ENCODE peak calls at places on chromosomes 1 and 21, in nine cellular contexts. P is Panc1, A is sigmoid colon, H is stomach, K is HL-60, Q is GM23338, T is breast epithelium, E is prostate gland, I is endothelial cell of umbilical vein. J is an unnamed sample.

GRCh38 chr1:178961868-178962267 is 63.8 kb upstream of the FAM20B start:
- DNase-seq in H (no peak), E (no peak), Q (no peak), K (no peak), A (no peak), P (no peak), T (no peak), I (no peak), J (no peak)

GRCh38 chr21:36538761-36539160 is 58.8 kb upstream of the CLDN14 start:
- DNase-seq in I (no peak), P (no peak), H (no peak), T (no peak), A (no peak), Q (no peak), E (no peak), K (no peak), J (no peak)

GRCh38 chr1:62687421-62687902 is 724 bp downstream of the DOCK7 start:
- DNase-seq in H (peak), Q (no peak), K (peak), A (peak), P (no peak), E (peak), T (no peak), I (peak), J (no peak)

GRCh38 chr1:29084196-29084521 is 39.5 kb downstream of the TMEM200B start:
- DNase-seq in Q (no peak), A (no peak), I (no peak), T (no peak), E (no peak), H (no peak), P (no peak), K (no peak), J (no peak)

GRCh38 chr1:17844146-17844826 is 89.2 kb downstream of the ACTL8 start:
- DNase-seq in H (no peak), T (no peak), Q (no peak), I (no peak), A (no peak), P (no peak), E (no peak), K (no peak), J (no peak)

GRCh38 chr1:202701200-202701599 is 9.1 kb downstream of the SYT2 start:
- DNase-seq in Q (no peak), A (no peak), P (no peak), T (no peak), K (no peak), H (no peak), E (no peak), I (no peak), J (no peak)

GRCh38 chr1:246454655-246455054 is 52.4 kb downstream of the SMYD3 start:
- DNase-seq in E (no peak), P (no peak), A (no peak), H (no peak), K (no peak), Q (no peak), I (peak), T (no peak), J (no peak)

GRCh38 chr1:243459059-243459458 is 203.2 kb downstream of the SDCCAG8 start:
- DNase-seq in Q (no peak), I (peak), P (no peak), K (peak), H (no peak), T (no peak), A (no peak), E (no peak), J (no peak)

GRCh38 chr21:34065015-34065414 is 8.4 kb upstream of the MRPS6 start:
- DNase-seq in H (no peak), T (no peak), A (no peak), E (no peak), P (no peak), K (no peak), I (no peak), Q (no peak), J (no peak)

GRCh38 chr1:182297312-182297711 is 94.3 kb downstream of the GLUL start:
- DNase-seq in A (no peak), Q (no peak), I (no peak), E (no peak), K (no peak), H (no peak), P (no peak), T (no peak), J (no peak)

GRCh38 chr1:110421159-110421777 is 13.8 kb upstream of the LAMTOR5 start:
- DNase-seq in P (no peak), A (no peak), Q (no peak), E (no peak), K (peak), T (no peak), H (no peak), I (no peak), J (no peak)

GRCh38 chr1:981491-981954 is 370 bp downstream of the PERM1 start:
- DNase-seq in H (no peak), A (no peak), T (no peak), I (no peak), P (no peak), K (no peak), Q (no peak), E (no peak), J (peak)

GRCh38 chr1:204266504-204267034 is 52.8 kb upstream of the GOLT1A start:
- DNase-seq in H (peak), I (no peak), P (no peak), A (no peak), T (no peak), Q (no peak), K (no peak), E (no peak), J (peak)

GRCh38 chr1:150973258-150973825 is 1.3 kb downstream of the CERS2 start:
- DNase-seq in H (peak), Q (no peak), K (no peak), P (no peak), I (no peak), A (no peak), E (no peak), T (no peak), J (peak)

GRCh38 chr1:54051936-54052469 is 1.0 kb downstream of the TMEM59 start:
- DNase-seq in H (no peak), T (no peak), Q (peak), P (no peak), K (no peak), E (no peak), A (no peak), I (peak), J (no peak)

GRCh38 chr1:11858968-11859871 is 475 bp upstream of the NPPB start:
- DNase-seq in T (no peak), P (no peak), H (peak), E (no peak), K (peak), A (no peak), I (peak), Q (peak), J (peak)

GRCh38 chr1:153431427-153431826 is 15.1 kb downstream of the S100A7A start:
- DNase-seq in Q (no peak), A (no peak), H (no peak), P (no peak), K (no peak), E (no peak), I (no peak), T (no peak), J (no peak)

GRCh38 chr21:35358008-35358407 is 308.9 kb upstream of the RUNX1 start:
- DNase-seq in I (no peak), K (no peak), H (no peak), A (no peak), Q (no peak), T (no peak), E (no peak), P (no peak), J (no peak)

GRCh38 chr21:29334717-29335428 is 36.2 kb downstream of the BACH1 start:
- DNase-seq in P (no peak), A (no peak), I (no peak), E (no peak), H (no peak), K (peak), Q (no peak), T (no peak), J (no peak)

GRCh38 chr1:11650331-11650991 is 3.8 kb downstream of the FBXO2 start:
- DNase-seq in Q (peak), T (no peak), E (peak), H (peak), P (no peak), K (peak), A (peak), I (peak), J (peak)

GRCh38 chr1:29633784-29634183 is 397.5 kb downstream of the PTPRU start:
- DNase-seq in P (no peak), H (no peak), K (no peak), T (no peak), Q (no peak), I (no peak), E (no peak), A (no peak), J (no peak)

GRCh38 chr1:228318823-228319241 is 87.8 kb downstream of the TRIM11 start:
- DNase-seq in P (no peak), E (no peak), A (no peak), H (peak), I (no peak), T (no peak), Q (no peak), K (no peak), J (peak)

GRCh38 chr1:165852896-165853295 is 25.5 kb downstream of the UCK2 start:
- DNase-seq in Q (no peak), E (no peak), K (no peak), I (no peak), H (no peak), A (no peak), P (no peak), T (no peak), J (no peak)

GRCh38 chr1:147892731-147893214 is 9.8 kb upstream of the GJA8 start:
- DNase-seq in T (no peak), E (peak), P (peak), A (no peak), K (peak), I (peak), Q (peak), H (no peak), J (no peak)

GRCh38 chr1:16112558-16113555 is 39.4 kb upstream of the FAM131C start:
- DNase-seq in A (no peak), K (no peak), P (no peak), T (no peak), Q (peak), H (no peak), I (no peak), E (no peak), J (peak)

GRCh38 chr21:38979271-38980196 is 173.8 kb downstream of the ETS2 start:
- DNase-seq in I (no peak), H (no peak), A (no peak), Q (peak), P (no peak), K (no peak), T (no peak), E (no peak), J (no peak)

GRCh38 chr1:44777547-44777946 is 2.2 kb downstream of the RPS8 start:
- DNase-seq in P (no peak), H (no peak), A (no peak), K (peak), Q (no peak), I (no peak), T (no peak), E (no peak), J (peak)

GRCh38 chr1:60983701-60984065 is 98.7 kb upstream of the NFIA start:
- DNase-seq in H (no peak), E (no peak), K (no peak), I (no peak), Q (no peak), P (no peak), T (no peak), A (no peak), J (no peak)

GRCh38 chr21:16193758-16194606 is 464.2 kb downstream of the USP25 start:
- DNase-seq in P (no peak), I (peak), Q (peak), H (peak), A (peak), T (no peak), E (peak), K (peak), J (no peak)

GRCh38 chr1:100219457-100219856 is 30.2 kb downstream of the DBT start:
- DNase-seq in T (no peak), I (no peak), A (no peak), E (no peak), H (no peak), P (no peak), K (no peak), Q (no peak), J (no peak)

GRCh38 chr1:89767618-89768017 is 53.2 kb upstream of the LRRC8D start:
- DNase-seq in H (no peak), K (no peak), Q (no peak), E (no peak), T (no peak), A (no peak), I (no peak), P (no peak), J (no peak)

DNA sequence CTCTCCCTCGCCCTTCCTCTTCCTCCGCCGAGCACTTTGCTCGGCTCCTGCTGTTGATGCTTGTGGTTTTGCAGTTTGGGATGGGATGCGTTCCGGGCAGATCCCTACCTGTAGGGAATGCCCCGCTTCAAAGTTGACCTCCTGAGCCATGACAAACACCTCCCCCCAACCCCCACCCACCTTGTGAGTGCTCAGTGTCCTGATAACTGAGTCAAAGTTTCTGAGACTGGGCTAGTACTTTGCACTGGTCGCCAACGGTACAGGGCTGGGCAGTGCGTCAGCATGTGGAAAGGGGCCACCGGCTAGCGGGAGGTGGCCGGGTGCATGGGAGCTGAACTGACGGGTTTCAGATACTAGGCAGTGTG is 771 bp downstream of the RABGAP1L start:
- DNase-seq in Q (peak), K (peak), H (peak), E (peak), T (no peak), I (peak), P (no peak), A (peak), J (peak)
- TF ChIP-seq POLR2AphosphoS5 in Q (no peak), K (no peak), H (no peak), E (no peak), T (no peak), I (no peak), P (no peak), A (no peak), J (no peak)

GRCh38 chr1:39154553-39155361 is 49.7 kb upstream of the MACF1 start:
- DNase-seq in I (peak), T (no peak), H (no peak), P (no peak), E (peak), A (peak), Q (no peak), K (no peak), J (no peak)

GRCh38 chr1:39160703-39161102 is 43.8 kb upstream of the MACF1 start:
- DNase-seq in Q (no peak), T (no peak), H (no peak), E (no peak), K (no peak), I (no peak), A (no peak), P (no peak), J (no peak)

GRCh38 chr1:39157304-39157703 is 47.2 kb upstream of the MACF1 start:
- DNase-seq in K (no peak), T (no peak), Q (no peak), H (no peak), P (no peak), A (no peak), I (no peak), E (no peak), J (no peak)

GRCh38 chr1:39159224-39160036 is 45.1 kb upstream of the MACF1 start:
- DNase-seq in A (no peak), P (no peak), I (peak), Q (peak), H (peak), E (peak), K (no peak), T (peak), J (no peak)

DNA sequence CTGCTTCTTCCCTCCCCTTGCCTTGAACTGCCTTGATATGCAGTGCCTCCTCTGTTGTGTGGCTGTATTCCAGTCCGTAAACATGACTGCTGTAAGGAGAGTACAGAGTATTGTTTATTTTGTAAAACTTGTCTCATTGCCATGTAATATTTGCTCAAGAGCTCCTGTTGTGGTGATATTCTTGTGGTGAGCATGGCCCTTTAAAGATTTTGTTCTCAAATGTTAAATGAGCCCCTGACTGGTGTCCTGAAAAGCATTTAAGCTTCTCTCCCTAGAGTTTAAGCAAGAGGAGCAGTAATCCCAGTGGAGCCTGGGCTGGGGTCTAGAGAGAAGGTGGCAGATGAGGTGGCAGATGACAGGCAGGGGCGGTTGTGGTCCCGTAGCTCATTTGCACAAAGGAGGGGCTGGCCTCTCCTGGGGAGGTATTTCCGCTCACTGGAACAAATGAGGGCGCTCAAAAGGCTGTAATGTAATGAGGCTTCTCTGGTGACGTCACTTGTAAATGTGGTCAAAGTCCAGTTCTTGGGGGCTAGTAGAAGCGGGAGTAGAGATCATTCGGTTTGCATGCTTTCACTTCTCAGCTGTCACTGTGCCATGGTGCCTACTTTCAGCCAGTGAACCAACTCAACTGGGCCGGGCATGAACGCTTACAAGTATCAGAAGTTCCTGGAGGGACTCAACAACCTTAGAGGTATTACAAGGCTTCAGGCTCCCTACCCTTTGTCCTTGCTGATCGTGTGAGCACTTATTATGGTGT is 46.0 kb upstream of the MACF1 start:
- DNase-seq in A (no peak), E (peak), Q (peak), H (peak), T (peak), I (no peak), P (peak), K (no peak), J (no peak)
- H3K4me3 ChIP-seq in A (no peak), E (peak), Q (peak), H (peak), T (no peak), I (no peak), P (peak), K (no peak), J (no peak)

GRCh38 chr1:116558140-116558549 is 12.7 kb downstream of the CD58 start:
- DNase-seq in I (no peak), E (no peak), P (no peak), Q (no peak), A (no peak), H (no peak), K (no peak), T (no peak), J (no peak)
- TF ChIP-seq POLR2AphosphoS5 in I (no peak), E (no peak), P (no peak), Q (no peak), A (no peak), H (no peak), K (no peak), T (no peak), J (no peak)

GRCh38 chr1:76939107-76939816 is 72.0 kb downstream of the ST6GALNAC5 start:
- DNase-seq in P (no peak), K (no peak), H (no peak), T (no peak), I (no peak), E (no peak), Q (no peak), A (no peak), J (no peak)
- H3K4me3 ChIP-seq in P (no peak), K (no peak), H (no peak), T (no peak), I (no peak), E (no peak), Q (no peak), A (no peak), J (no peak)

DNA sequence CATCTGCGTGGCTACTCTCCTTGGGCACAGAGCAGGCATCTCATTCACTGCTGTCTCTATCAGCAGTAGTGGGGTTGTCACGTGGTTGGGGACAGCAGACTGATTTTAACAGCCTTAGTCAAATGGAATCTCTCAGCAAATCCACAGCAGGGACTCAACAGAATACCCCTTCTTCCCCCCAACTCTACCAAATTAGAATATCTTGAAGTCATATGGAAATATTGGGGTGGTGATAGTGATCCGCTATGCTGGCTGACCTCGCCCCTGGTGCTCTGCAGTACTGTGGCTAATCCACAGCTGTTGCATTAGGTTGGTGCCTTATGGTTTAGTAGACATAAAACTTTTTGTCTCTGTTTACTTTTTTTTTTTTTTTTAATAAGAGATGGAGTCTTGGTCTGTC is 23.9 kb downstream of the HHAT start:
- DNase-seq in T (no peak), K (no peak), E (no peak), I (no peak), H (no peak), A (no peak), P (no peak), Q (no peak), J (no peak)
- TF ChIP-seq POLR2AphosphoS5 in T (no peak), K (no peak), E (no peak), I (no peak), H (no peak), A (no peak), P (no peak), Q (no peak), J (no peak)

GRCh38 chr1:160489513-160490261 is 33.4 kb downstream of the SLAMF6 start:
- DNase-seq in K (no peak), H (no peak), Q (no peak), P (no peak), I (no peak), E (no peak), T (no peak), A (no peak), J (no peak)
- H3K4me3 ChIP-seq in K (no peak), H (no peak), Q (no peak), P (no peak), I (no peak), E (no peak), T (no peak), A (no peak), J (no peak)

DNA sequence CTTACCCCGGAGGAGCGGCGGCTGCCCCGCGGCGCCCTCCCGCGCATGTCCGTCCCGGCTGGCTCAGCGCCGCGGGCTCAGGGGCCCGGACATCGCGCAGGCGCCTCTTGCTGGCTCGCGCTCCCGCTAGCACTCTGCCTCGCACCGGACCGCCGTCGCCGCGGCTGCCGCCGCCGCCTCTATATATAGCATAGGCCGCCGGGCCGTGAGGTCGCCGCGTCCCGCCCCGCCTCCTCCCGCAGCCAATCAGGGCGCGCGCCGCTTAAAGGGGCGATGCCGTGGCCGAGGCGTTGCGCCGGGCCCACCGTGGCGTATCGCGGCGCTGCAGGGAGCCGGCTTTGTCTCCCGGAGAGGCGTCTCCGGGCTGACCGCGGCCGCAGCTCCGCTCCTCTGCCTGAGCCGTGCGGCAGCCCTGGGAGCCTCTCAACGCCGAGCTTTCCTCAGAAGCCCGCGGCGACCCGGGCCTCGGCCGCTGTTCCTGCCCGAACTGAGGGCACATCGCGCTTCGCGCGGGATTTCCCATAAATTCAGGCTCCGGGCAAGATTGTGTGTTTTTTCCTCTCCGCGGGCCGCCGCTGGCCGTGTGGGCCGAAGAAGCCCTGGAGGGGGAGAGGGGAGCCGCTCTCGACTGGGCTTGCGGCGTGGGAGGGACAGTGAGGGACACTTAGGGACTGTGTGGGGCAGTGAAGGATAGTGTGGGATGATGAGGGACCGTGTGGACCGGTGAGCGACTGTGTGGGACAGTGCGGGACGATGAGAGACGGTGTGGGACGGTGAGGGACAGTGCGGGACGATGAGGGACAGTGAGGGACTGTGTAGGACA is at the start of gene ERRFI1:
- DNase-seq in A (peak), T (peak), E (peak), K (peak), Q (peak), H (peak), P (no peak), I (peak), J (peak)
- TF ChIP-seq POLR2AphosphoS5 in A (peak), T (peak), E (peak), K (no peak), Q (peak), H (peak), P (peak), I (peak), J (peak)

J was measured in spleen.